ENCODE peak calls at places on chromosomes 13 and 19, in six cellular contexts. One of them, this sample, is unnamed.

GRCh38 chr13:76783798-76784197 is 102.4 kb downstream of the KCTD12 start:
- DNase-seq in GM20000: no peak
- DNase-seq in heart left ventricle: no peak
- DNase-seq in activated CD8-positive, alpha-beta T cell treated with anti-CD3 and anti-CD28 coated beads for 36 hours: no peak
- DNase-seq in HTR-8/SVneo: no peak
- DNase-seq in HuH-7.5: no peak
- DNase-seq in this sample: no peak

GRCh38 chr19:30696514-30696913 is 324.3 kb downstream of the ZNF536 start:
- DNase-seq in HuH-7.5: peak; percentile 49
- DNase-seq in HTR-8/SVneo: no peak
- DNase-seq in activated CD8-positive, alpha-beta T cell treated with anti-CD3 and anti-CD28 coated beads for 36 hours: peak; percentile 25
- DNase-seq in GM20000: no peak
- DNase-seq in heart left ventricle: peak; percentile 30
- DNase-seq in this sample: no peak

GRCh38 chr19:30367001-30367400 is 5.2 kb upstream of the ZNF536 start:
- DNase-seq in HTR-8/SVneo: no peak
- DNase-seq in heart left ventricle: no peak
- DNase-seq in activated CD8-positive, alpha-beta T cell treated with anti-CD3 and anti-CD28 coated beads for 36 hours: no peak
- DNase-seq in HuH-7.5: no peak
- DNase-seq in GM20000: no peak
- DNase-seq in this sample: peak; percentile 15

GRCh38 chr19:36183455-36183741 is 31.1 kb downstream of the ZNF565 start:
- DNase-seq in heart left ventricle: peak; percentile 52
- DNase-seq in activated CD8-positive, alpha-beta T cell treated with anti-CD3 and anti-CD28 coated beads for 36 hours: no peak
- DNase-seq in HuH-7.5: no peak
- DNase-seq in GM20000: no peak
- DNase-seq in HTR-8/SVneo: no peak
- DNase-seq in this sample: no peak

GRCh38 chr13:88074794-88075509 is 403.8 kb downstream of the SLITRK5 start:
- DNase-seq in HuH-7.5: no peak
- DNase-seq in GM20000: no peak
- DNase-seq in HTR-8/SVneo: no peak
- DNase-seq in heart left ventricle: no peak
- DNase-seq in activated CD8-positive, alpha-beta T cell treated with anti-CD3 and anti-CD28 coated beads for 36 hours: no peak
- DNase-seq in this sample: no peak

GRCh38 chr13:30690282-30691188 is 44.8 kb upstream of the ALOX5AP start:
- DNase-seq in GM20000: no peak
- DNase-seq in HuH-7.5: no peak
- DNase-seq in HTR-8/SVneo: no peak
- DNase-seq in activated CD8-positive, alpha-beta T cell treated with anti-CD3 and anti-CD28 coated beads for 36 hours: no peak
- DNase-seq in heart left ventricle: peak; percentile 82
- DNase-seq in this sample: peak; percentile 85

GRCh38 chr19:6378036-6378435 is 2.3 kb upstream of the PSPN start:
- DNase-seq in HuH-7.5: no peak
- DNase-seq in activated CD8-positive, alpha-beta T cell treated with anti-CD3 and anti-CD28 coated beads for 36 hours: no peak
- DNase-seq in heart left ventricle: no peak
- DNase-seq in GM20000: no peak
- DNase-seq in HTR-8/SVneo: no peak
- DNase-seq in this sample: peak; percentile 86

GRCh38 chr19:3184847-3185481 is 766 bp upstream of the NCLN start:
- DNase-seq in HuH-7.5: peak; percentile 82
- DNase-seq in HTR-8/SVneo: peak; percentile 47
- DNase-seq in heart left ventricle: peak; percentile 88
- DNase-seq in activated CD8-positive, alpha-beta T cell treated with anti-CD3 and anti-CD28 coated beads for 36 hours: peak; percentile 89
- DNase-seq in GM20000: peak; percentile 64
- DNase-seq in this sample: peak; percentile 95

GRCh38 chr19:31664997-31665396 is 315.8 kb upstream of the TSHZ3 start:
- DNase-seq in HuH-7.5: no peak
- DNase-seq in activated CD8-positive, alpha-beta T cell treated with anti-CD3 and anti-CD28 coated beads for 36 hours: no peak
- DNase-seq in heart left ventricle: no peak
- DNase-seq in GM20000: no peak
- DNase-seq in HTR-8/SVneo: no peak
- DNase-seq in this sample: no peak

GRCh38 chr19:29887498-29887897 is 54.5 kb upstream of the URI1 start:
- DNase-seq in HTR-8/SVneo: no peak
- DNase-seq in activated CD8-positive, alpha-beta T cell treated with anti-CD3 and anti-CD28 coated beads for 36 hours: no peak
- DNase-seq in heart left ventricle: no peak
- DNase-seq in GM20000: no peak
- DNase-seq in HuH-7.5: no peak
- DNase-seq in this sample: no peak

GRCh38 chr19:12802267-12803106 is 618 bp downstream of the THSD8 start:
- DNase-seq in heart left ventricle: no peak
- DNase-seq in GM20000: no peak
- DNase-seq in HTR-8/SVneo: no peak
- DNase-seq in HuH-7.5: no peak
- DNase-seq in activated CD8-positive, alpha-beta T cell treated with anti-CD3 and anti-CD28 coated beads for 36 hours: no peak
- DNase-seq in this sample: peak; percentile 94

GRCh38 chr13:40563350-40564125 is 102.9 kb downstream of the FOXO1 start:
- DNase-seq in activated CD8-positive, alpha-beta T cell treated with anti-CD3 and anti-CD28 coated beads for 36 hours: no peak
- DNase-seq in HuH-7.5: no peak
- DNase-seq in GM20000: no peak
- DNase-seq in heart left ventricle: no peak
- DNase-seq in HTR-8/SVneo: no peak
- DNase-seq in this sample: peak; percentile 27

GRCh38 chr13:31116224-31116623 is 45.5 kb downstream of the HSPH1 start:
- DNase-seq in HuH-7.5: no peak
- DNase-seq in GM20000: no peak
- DNase-seq in activated CD8-positive, alpha-beta T cell treated with anti-CD3 and anti-CD28 coated beads for 36 hours: no peak
- DNase-seq in HTR-8/SVneo: no peak
- DNase-seq in heart left ventricle: no peak
- DNase-seq in this sample: no peak

GRCh38 chr13:63427170-63427569 is 2011.5 kb upstream of the PCDH20 start:
- DNase-seq in HuH-7.5: no peak
- DNase-seq in activated CD8-positive, alpha-beta T cell treated with anti-CD3 and anti-CD28 coated beads for 36 hours: no peak
- DNase-seq in HTR-8/SVneo: no peak
- DNase-seq in GM20000: no peak
- DNase-seq in heart left ventricle: no peak
- DNase-seq in this sample: no peak

GRCh38 chr19:49637865-49638350 is 2.0 kb downstream of the RRAS start:
- DNase-seq in heart left ventricle: peak; percentile 95
- DNase-seq in GM20000: no peak
- DNase-seq in HuH-7.5: no peak
- DNase-seq in HTR-8/SVneo: peak; percentile 68
- DNase-seq in activated CD8-positive, alpha-beta T cell treated with anti-CD3 and anti-CD28 coated beads for 36 hours: no peak
- DNase-seq in this sample: peak; percentile 94

GRCh38 chr13:57345526-57345925 is 178.5 kb downstream of the PRR20E start:
- DNase-seq in heart left ventricle: no peak
- DNase-seq in HuH-7.5: no peak
- DNase-seq in HTR-8/SVneo: no peak
- DNase-seq in activated CD8-positive, alpha-beta T cell treated with anti-CD3 and anti-CD28 coated beads for 36 hours: no peak
- DNase-seq in GM20000: no peak
- DNase-seq in this sample: no peak

GRCh38 chr19:4867534-4868285 is at the start of gene PLIN3:
- DNase-seq in activated CD8-positive, alpha-beta T cell treated with anti-CD3 and anti-CD28 coated beads for 36 hours: peak; percentile 97
- DNase-seq in HuH-7.5: peak; percentile 98
- DNase-seq in heart left ventricle: peak; percentile 98
- DNase-seq in GM20000: peak; percentile 99
- DNase-seq in HTR-8/SVneo: peak; percentile 96
- DNase-seq in this sample: peak; percentile 99

GRCh38 chr19:13094771-13095392 is 7.8 kb downstream of the LYL1 start:
- DNase-seq in activated CD8-positive, alpha-beta T cell treated with anti-CD3 and anti-CD28 coated beads for 36 hours: peak; percentile 34
- DNase-seq in HTR-8/SVneo: no peak
- DNase-seq in HuH-7.5: no peak
- DNase-seq in GM20000: peak; percentile 76
- DNase-seq in heart left ventricle: peak; percentile 53
- DNase-seq in this sample: peak; percentile 86

GRCh38 chr19:50173144-50173543 is 10.1 kb upstream of the IZUMO2 start:
- DNase-seq in heart left ventricle: no peak
- DNase-seq in HTR-8/SVneo: no peak
- DNase-seq in activated CD8-positive, alpha-beta T cell treated with anti-CD3 and anti-CD28 coated beads for 36 hours: peak; percentile 28
- DNase-seq in HuH-7.5: no peak
- DNase-seq in GM20000: no peak
- DNase-seq in this sample: no peak

GRCh38 chr13:59957438-59957837 is 206.3 kb downstream of the DIAPH3 start:
- DNase-seq in HTR-8/SVneo: no peak
- DNase-seq in GM20000: no peak
- DNase-seq in heart left ventricle: no peak
- DNase-seq in HuH-7.5: no peak
- DNase-seq in activated CD8-positive, alpha-beta T cell treated with anti-CD3 and anti-CD28 coated beads for 36 hours: no peak
- DNase-seq in this sample: peak; percentile 19

GRCh38 chr19:54172764-54173699 is at the start of gene TMC4:
- DNase-seq in activated CD8-positive, alpha-beta T cell treated with anti-CD3 and anti-CD28 coated beads for 36 hours: peak; percentile 22
- DNase-seq in HuH-7.5: peak; percentile 66
- DNase-seq in GM20000: no peak
- DNase-seq in HTR-8/SVneo: no peak
- DNase-seq in heart left ventricle: peak; percentile 55
- DNase-seq in this sample: peak; percentile 95

GRCh38 chr13:33746867-33747266 is 71.1 kb upstream of the RFC3 start:
- DNase-seq in GM20000: no peak
- DNase-seq in HTR-8/SVneo: no peak
- DNase-seq in heart left ventricle: no peak
- DNase-seq in HuH-7.5: no peak
- DNase-seq in activated CD8-positive, alpha-beta T cell treated with anti-CD3 and anti-CD28 coated beads for 36 hours: no peak
- DNase-seq in this sample: no peak